ENCODE peak calls at places on chromosomes 7 and 10, in eight cellular contexts. One of them, this sample, is unnamed.

GRCh38 chr7:151448261-151449252 is 8.6 kb upstream of the CRYGN start:
- DNase-seq in pancreas: peak
- DNase-seq in brain microvascular endothelial cell: peak
- DNase-seq in cardiac muscle cell: peak
- DNase-seq in IMR-90: peak
- DNase-seq in left ventricle myocardium inferior: peak
- DNase-seq in GM23338: peak
- DNase-seq in HepG2: peak
- DNase-seq in this sample: no peak

GRCh38 chr10:96794786-96795733 is 37.0 kb upstream of the LCOR start:
- DNase-seq in pancreas: no peak
- DNase-seq in brain microvascular endothelial cell: no peak
- DNase-seq in cardiac muscle cell: no peak
- DNase-seq in IMR-90: no peak
- DNase-seq in left ventricle myocardium inferior: no peak
- DNase-seq in GM23338: peak
- DNase-seq in HepG2: peak
- DNase-seq in this sample: no peak

GRCh38 chr7:80264769-80265168 is 130.1 kb downstream of the GNAI1 start:
- DNase-seq in pancreas: no peak
- DNase-seq in brain microvascular endothelial cell: no peak
- DNase-seq in cardiac muscle cell: no peak
- DNase-seq in IMR-90: no peak
- DNase-seq in left ventricle myocardium inferior: no peak
- DNase-seq in GM23338: no peak
- DNase-seq in HepG2: no peak
- DNase-seq in this sample: no peak

GRCh38 chr7:133434246-133434865 is 181.5 kb downstream of the EXOC4 start:
- DNase-seq in pancreas: no peak
- DNase-seq in brain microvascular endothelial cell: no peak
- DNase-seq in cardiac muscle cell: no peak
- DNase-seq in IMR-90: peak
- DNase-seq in left ventricle myocardium inferior: no peak
- DNase-seq in GM23338: peak
- DNase-seq in HepG2: peak
- DNase-seq in this sample: peak

GRCh38 chr7:25636871-25637283 is 408.6 kb upstream of the NPVF start:
- DNase-seq in pancreas: no peak
- DNase-seq in brain microvascular endothelial cell: no peak
- DNase-seq in cardiac muscle cell: peak
- DNase-seq in IMR-90: no peak
- DNase-seq in left ventricle myocardium inferior: peak
- DNase-seq in GM23338: no peak
- DNase-seq in HepG2: no peak
- DNase-seq in this sample: no peak

GRCh38 chr10:80500572-80501380 is 36.9 kb upstream of the SH2D4B start:
- DNase-seq in pancreas: no peak
- DNase-seq in brain microvascular endothelial cell: peak
- DNase-seq in cardiac muscle cell: no peak
- DNase-seq in IMR-90: no peak
- DNase-seq in left ventricle myocardium inferior: peak
- DNase-seq in GM23338: peak
- DNase-seq in HepG2: no peak
- DNase-seq in this sample: no peak

GRCh38 chr7:3861941-3862340 is 560.9 kb downstream of the SDK1 start:
- DNase-seq in pancreas: peak
- DNase-seq in brain microvascular endothelial cell: peak
- DNase-seq in cardiac muscle cell: no peak
- DNase-seq in IMR-90: peak
- DNase-seq in left ventricle myocardium inferior: no peak
- DNase-seq in GM23338: peak
- DNase-seq in HepG2: no peak
- DNase-seq in this sample: peak

GRCh38 chr7:47147213-47147631 is 434.7 kb downstream of the TNS3 start:
- DNase-seq in pancreas: peak
- DNase-seq in brain microvascular endothelial cell: no peak
- DNase-seq in cardiac muscle cell: no peak
- DNase-seq in IMR-90: no peak
- DNase-seq in left ventricle myocardium inferior: no peak
- DNase-seq in GM23338: no peak
- DNase-seq in HepG2: peak
- DNase-seq in this sample: no peak

GRCh38 chr10:123136221-123136805 is 543 bp downstream of the HMX3 start:
- DNase-seq in pancreas: no peak
- DNase-seq in brain microvascular endothelial cell: no peak
- DNase-seq in cardiac muscle cell: no peak
- DNase-seq in IMR-90: no peak
- DNase-seq in left ventricle myocardium inferior: no peak
- DNase-seq in GM23338: peak
- DNase-seq in HepG2: no peak
- DNase-seq in this sample: no peak
- H3K4me3 ChIP-seq in pancreas: peak
- H3K4me3 ChIP-seq in brain microvascular endothelial cell: no peak
- H3K4me3 ChIP-seq in cardiac muscle cell: peak
- H3K4me3 ChIP-seq in IMR-90: no peak
- H3K4me3 ChIP-seq in left ventricle myocardium inferior: peak
- H3K4me3 ChIP-seq in GM23338: peak
- H3K4me3 ChIP-seq in HepG2: peak
- H3K4me3 ChIP-seq in this sample: no peak

DNA sequence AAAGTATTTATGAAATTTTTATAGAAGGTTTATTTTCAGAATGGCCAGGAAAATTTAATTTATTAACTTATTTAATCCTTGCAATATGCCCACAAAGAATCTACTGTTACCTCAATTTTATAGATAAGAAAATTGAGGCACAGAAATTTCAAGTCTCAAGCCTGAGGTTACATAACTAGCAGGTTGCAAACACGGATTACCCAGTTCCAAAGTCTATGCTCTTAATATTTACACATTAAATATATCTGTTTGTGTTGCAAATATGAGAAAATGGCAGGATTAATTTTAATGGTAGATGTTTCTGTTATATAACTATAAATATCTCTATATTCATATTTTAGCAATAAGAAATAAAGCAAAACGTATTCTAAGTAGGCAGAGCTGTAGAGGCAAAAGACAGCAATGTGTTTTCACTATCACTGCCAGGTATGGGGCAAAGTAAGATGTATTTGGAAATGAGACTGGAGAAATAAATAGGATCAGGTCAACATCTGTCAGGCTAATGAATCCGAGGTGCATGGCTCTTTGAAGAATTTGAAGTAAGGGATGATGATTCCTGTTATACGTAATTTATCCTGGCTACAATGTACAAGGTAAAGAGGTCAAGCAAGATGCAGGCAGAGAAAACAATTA is 354.2 kb upstream of the VSTM2A start:
- DNase-seq in pancreas: no peak
- DNase-seq in brain microvascular endothelial cell: no peak
- DNase-seq in cardiac muscle cell: no peak
- DNase-seq in IMR-90: no peak
- DNase-seq in left ventricle myocardium inferior: no peak
- DNase-seq in GM23338: no peak
- DNase-seq in HepG2: no peak
- DNase-seq in this sample: no peak
- TF ChIP-seq CTCF in pancreas: no peak
- TF ChIP-seq CTCF in brain microvascular endothelial cell: no peak
- TF ChIP-seq CTCF in cardiac muscle cell: no peak
- TF ChIP-seq CTCF in IMR-90: no peak
- TF ChIP-seq CTCF in left ventricle myocardium inferior: no peak
- TF ChIP-seq CTCF in GM23338: no peak
- TF ChIP-seq CTCF in HepG2: no peak
- TF ChIP-seq CTCF in this sample: no peak

GRCh38 chr7:121505021-121505420 is 108.9 kb upstream of the FAM3C start:
- DNase-seq in pancreas: no peak
- DNase-seq in brain microvascular endothelial cell: peak
- DNase-seq in cardiac muscle cell: no peak
- DNase-seq in IMR-90: peak
- DNase-seq in left ventricle myocardium inferior: no peak
- DNase-seq in GM23338: no peak
- DNase-seq in HepG2: no peak
- DNase-seq in this sample: no peak
- H3K4me3 ChIP-seq in pancreas: no peak
- H3K4me3 ChIP-seq in brain microvascular endothelial cell: no peak
- H3K4me3 ChIP-seq in cardiac muscle cell: no peak
- H3K4me3 ChIP-seq in IMR-90: no peak
- H3K4me3 ChIP-seq in left ventricle myocardium inferior: no peak
- H3K4me3 ChIP-seq in GM23338: no peak
- H3K4me3 ChIP-seq in HepG2: no peak
- H3K4me3 ChIP-seq in this sample: no peak

GRCh38 chr10:103042908-103043307 is 124.8 kb downstream of the CNNM2 start:
- DNase-seq in pancreas: no peak
- DNase-seq in brain microvascular endothelial cell: no peak
- DNase-seq in cardiac muscle cell: no peak
- DNase-seq in IMR-90: no peak
- DNase-seq in left ventricle myocardium inferior: no peak
- DNase-seq in GM23338: peak
- DNase-seq in HepG2: no peak
- DNase-seq in this sample: no peak
- TF ChIP-seq CTCF in pancreas: no peak
- TF ChIP-seq CTCF in brain microvascular endothelial cell: peak
- TF ChIP-seq CTCF in cardiac muscle cell: no peak
- TF ChIP-seq CTCF in IMR-90: no peak
- TF ChIP-seq CTCF in left ventricle myocardium inferior: no peak
- TF ChIP-seq CTCF in GM23338: peak
- TF ChIP-seq CTCF in HepG2: peak
- TF ChIP-seq CTCF in this sample: no peak

GRCh38 chr7:101650579-101651081 is 21.5 kb upstream of the MYL10 start:
- DNase-seq in pancreas: no peak
- DNase-seq in brain microvascular endothelial cell: no peak
- DNase-seq in cardiac muscle cell: no peak
- DNase-seq in IMR-90: no peak
- DNase-seq in left ventricle myocardium inferior: no peak
- DNase-seq in GM23338: no peak
- DNase-seq in HepG2: no peak
- DNase-seq in this sample: no peak
- H3K4me3 ChIP-seq in pancreas: no peak
- H3K4me3 ChIP-seq in brain microvascular endothelial cell: no peak
- H3K4me3 ChIP-seq in cardiac muscle cell: no peak
- H3K4me3 ChIP-seq in IMR-90: peak
- H3K4me3 ChIP-seq in left ventricle myocardium inferior: no peak
- H3K4me3 ChIP-seq in GM23338: no peak
- H3K4me3 ChIP-seq in HepG2: no peak
- H3K4me3 ChIP-seq in this sample: no peak

GRCh38 chr7:114183311-114184105 is 231.1 kb upstream of the FOXP2 start:
- DNase-seq in pancreas: no peak
- DNase-seq in brain microvascular endothelial cell: no peak
- DNase-seq in cardiac muscle cell: no peak
- DNase-seq in IMR-90: no peak
- DNase-seq in left ventricle myocardium inferior: no peak
- DNase-seq in GM23338: no peak
- DNase-seq in HepG2: no peak
- DNase-seq in this sample: no peak
- TF ChIP-seq CTCF in pancreas: no peak
- TF ChIP-seq CTCF in brain microvascular endothelial cell: no peak
- TF ChIP-seq CTCF in cardiac muscle cell: no peak
- TF ChIP-seq CTCF in IMR-90: no peak
- TF ChIP-seq CTCF in left ventricle myocardium inferior: no peak
- TF ChIP-seq CTCF in GM23338: no peak
- TF ChIP-seq CTCF in HepG2: no peak
- TF ChIP-seq CTCF in this sample: no peak

GRCh38 chr10:35413985-35414861 is 77.9 kb downstream of the CCNY start:
- DNase-seq in pancreas: no peak
- DNase-seq in brain microvascular endothelial cell: peak
- DNase-seq in cardiac muscle cell: no peak
- DNase-seq in IMR-90: peak
- DNase-seq in left ventricle myocardium inferior: no peak
- DNase-seq in GM23338: no peak
- DNase-seq in HepG2: peak
- DNase-seq in this sample: no peak

GRCh38 chr10:35409094-35409582 is 72.8 kb downstream of the CCNY start:
- DNase-seq in pancreas: peak
- DNase-seq in brain microvascular endothelial cell: peak
- DNase-seq in cardiac muscle cell: no peak
- DNase-seq in IMR-90: peak
- DNase-seq in left ventricle myocardium inferior: no peak
- DNase-seq in GM23338: no peak
- DNase-seq in HepG2: no peak
- DNase-seq in this sample: no peak

GRCh38 chr10:35412900-35413491 is 76.7 kb downstream of the CCNY start:
- DNase-seq in pancreas: no peak
- DNase-seq in brain microvascular endothelial cell: peak
- DNase-seq in cardiac muscle cell: no peak
- DNase-seq in IMR-90: peak
- DNase-seq in left ventricle myocardium inferior: no peak
- DNase-seq in GM23338: no peak
- DNase-seq in HepG2: no peak
- DNase-seq in this sample: peak

GRCh38 chr10:35412336-35412735 is 76.0 kb downstream of the CCNY start:
- DNase-seq in pancreas: no peak
- DNase-seq in brain microvascular endothelial cell: no peak
- DNase-seq in cardiac muscle cell: no peak
- DNase-seq in IMR-90: peak
- DNase-seq in left ventricle myocardium inferior: no peak
- DNase-seq in GM23338: no peak
- DNase-seq in HepG2: no peak
- DNase-seq in this sample: no peak

DNA sequence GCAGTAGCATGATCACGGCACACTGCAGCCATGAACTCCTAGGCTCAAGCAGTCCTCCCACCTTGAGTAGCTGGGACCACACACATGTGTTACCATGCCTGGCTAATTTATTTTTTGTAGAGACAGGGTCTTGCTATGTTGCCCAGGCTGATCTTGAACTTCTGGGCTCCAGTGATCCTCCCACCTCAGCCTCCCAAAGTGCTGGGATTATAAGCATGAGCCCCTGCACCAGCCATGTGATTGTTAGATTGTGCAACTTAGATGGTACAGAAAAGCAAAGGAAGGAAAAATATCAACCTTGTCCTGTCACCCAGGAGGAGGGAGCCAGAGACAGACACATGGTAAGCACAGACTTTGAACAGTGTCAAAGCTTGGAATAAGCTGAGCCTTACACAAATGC is 73.5 kb downstream of the CCNY start:
- DNase-seq in pancreas: no peak
- DNase-seq in brain microvascular endothelial cell: no peak
- DNase-seq in cardiac muscle cell: no peak
- DNase-seq in IMR-90: no peak
- DNase-seq in left ventricle myocardium inferior: no peak
- DNase-seq in GM23338: no peak
- DNase-seq in HepG2: peak
- DNase-seq in this sample: no peak
- H3K4me3 ChIP-seq in pancreas: no peak
- H3K4me3 ChIP-seq in brain microvascular endothelial cell: no peak
- H3K4me3 ChIP-seq in cardiac muscle cell: no peak
- H3K4me3 ChIP-seq in IMR-90: no peak
- H3K4me3 ChIP-seq in left ventricle myocardium inferior: no peak
- H3K4me3 ChIP-seq in GM23338: no peak
- H3K4me3 ChIP-seq in HepG2: no peak
- H3K4me3 ChIP-seq in this sample: no peak

DNA sequence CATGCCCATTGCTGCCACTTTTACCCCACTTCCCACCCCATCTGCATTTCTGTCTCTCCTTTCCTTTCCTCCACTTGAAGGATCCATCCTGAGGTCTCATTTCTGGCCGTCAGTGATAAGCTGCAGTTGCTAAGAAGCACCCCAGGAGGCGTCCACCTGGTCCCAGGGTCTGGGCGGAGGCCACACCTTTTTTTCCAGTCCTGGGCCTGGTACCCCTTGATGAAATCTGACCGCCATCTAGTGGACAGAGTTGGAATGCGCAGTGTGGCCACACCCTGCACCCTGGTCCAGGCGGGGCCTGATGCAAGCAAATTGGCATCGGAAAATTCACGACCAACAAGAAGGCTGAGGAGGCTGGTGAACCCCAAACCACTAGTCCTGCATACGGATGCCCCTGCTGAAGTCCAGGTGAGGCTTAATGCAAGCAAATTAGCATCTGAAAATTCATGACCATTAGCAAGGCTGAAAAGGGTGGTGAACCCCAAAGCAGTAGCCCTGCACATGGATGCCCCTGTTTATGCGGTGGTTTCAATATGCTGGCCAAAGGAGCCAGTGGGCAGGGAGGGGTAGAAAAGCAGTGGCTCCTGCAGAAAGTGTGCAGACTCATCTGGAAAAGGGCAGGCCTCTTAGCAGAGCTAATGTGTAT is 43.3 kb downstream of the GPAM start:
- DNase-seq in pancreas: peak
- DNase-seq in brain microvascular endothelial cell: peak
- DNase-seq in cardiac muscle cell: peak
- DNase-seq in IMR-90: peak
- DNase-seq in left ventricle myocardium inferior: peak
- DNase-seq in GM23338: peak
- DNase-seq in HepG2: peak
- DNase-seq in this sample: peak
- TF ChIP-seq CTCF in pancreas: peak
- TF ChIP-seq CTCF in brain microvascular endothelial cell: peak
- TF ChIP-seq CTCF in cardiac muscle cell: peak
- TF ChIP-seq CTCF in IMR-90: peak
- TF ChIP-seq CTCF in left ventricle myocardium inferior: peak
- TF ChIP-seq CTCF in GM23338: peak
- TF ChIP-seq CTCF in HepG2: peak
- TF ChIP-seq CTCF in this sample: peak

This sample was measured in astrocyte of the cerebellum.